ENCODE peak calls at places on chromosomes 6 and 20, in nine cellular contexts. One of them, this sample, is unnamed.

GRCh38 chr6:156949376-156949775 is 172.2 kb downstream of the ARID1B start:
- DNase-seq in dorsolateral prefrontal cortex: no peak
- DNase-seq in psoas muscle: no peak
- DNase-seq in fibroblast of pulmonary artery: peak
- DNase-seq in cardiac fibroblast: peak
- DNase-seq in mammary epithelial cell: peak
- DNase-seq in transverse colon: no peak
- DNase-seq in ovary: no peak
- DNase-seq in PC-9: peak
- DNase-seq in this sample: peak

GRCh38 chr6:26285143-26286134 is 79.6 kb upstream of the BTN3A2 start:
- DNase-seq in PC-9: peak
- DNase-seq in transverse colon: peak
- DNase-seq in cardiac fibroblast: peak
- DNase-seq in ovary: peak
- DNase-seq in dorsolateral prefrontal cortex: peak
- DNase-seq in fibroblast of pulmonary artery: peak
- DNase-seq in mammary epithelial cell: peak
- DNase-seq in psoas muscle: peak
- DNase-seq in this sample: peak

GRCh38 chr6:44234101-44235090 is 11.0 kb downstream of the SLC29A1 start:
- DNase-seq in dorsolateral prefrontal cortex: peak
- DNase-seq in mammary epithelial cell: peak
- DNase-seq in PC-9: peak
- DNase-seq in cardiac fibroblast: peak
- DNase-seq in fibroblast of pulmonary artery: peak
- DNase-seq in psoas muscle: peak
- DNase-seq in ovary: peak
- DNase-seq in transverse colon: peak
- DNase-seq in this sample: peak

GRCh38 chr6:160348209-160348551 is at the start of gene SLC22A3:
- DNase-seq in transverse colon: peak
- DNase-seq in mammary epithelial cell: no peak
- DNase-seq in psoas muscle: peak
- DNase-seq in PC-9: no peak
- DNase-seq in fibroblast of pulmonary artery: no peak
- DNase-seq in cardiac fibroblast: no peak
- DNase-seq in dorsolateral prefrontal cortex: no peak
- DNase-seq in ovary: peak
- DNase-seq in this sample: no peak

GRCh38 chr6:187252-187840 is 104.9 kb upstream of the DUSP22 start:
- DNase-seq in transverse colon: no peak
- DNase-seq in cardiac fibroblast: peak
- DNase-seq in PC-9: no peak
- DNase-seq in mammary epithelial cell: no peak
- DNase-seq in ovary: no peak
- DNase-seq in psoas muscle: no peak
- DNase-seq in fibroblast of pulmonary artery: no peak
- DNase-seq in dorsolateral prefrontal cortex: no peak
- DNase-seq in this sample: no peak

GRCh38 chr6:112205521-112206458 is 48.6 kb downstream of the LAMA4 start:
- DNase-seq in PC-9: peak
- DNase-seq in ovary: no peak
- DNase-seq in cardiac fibroblast: peak
- DNase-seq in mammary epithelial cell: peak
- DNase-seq in dorsolateral prefrontal cortex: no peak
- DNase-seq in psoas muscle: no peak
- DNase-seq in transverse colon: no peak
- DNase-seq in fibroblast of pulmonary artery: peak
- DNase-seq in this sample: peak

GRCh38 chr6:130872250-130873095 is 45.3 kb downstream of the SMLR1 start:
- DNase-seq in fibroblast of pulmonary artery: peak
- DNase-seq in ovary: peak
- DNase-seq in dorsolateral prefrontal cortex: peak
- DNase-seq in transverse colon: peak
- DNase-seq in psoas muscle: peak
- DNase-seq in PC-9: peak
- DNase-seq in cardiac fibroblast: peak
- DNase-seq in mammary epithelial cell: peak
- DNase-seq in this sample: peak

GRCh38 chr20:41072919-41073318 is 44.3 kb downstream of the TOP1 start:
- DNase-seq in transverse colon: no peak
- DNase-seq in ovary: no peak
- DNase-seq in psoas muscle: no peak
- DNase-seq in mammary epithelial cell: no peak
- DNase-seq in cardiac fibroblast: no peak
- DNase-seq in PC-9: no peak
- DNase-seq in dorsolateral prefrontal cortex: no peak
- DNase-seq in fibroblast of pulmonary artery: no peak
- DNase-seq in this sample: no peak

GRCh38 chr20:56360133-56360898 is 1.5 kb downstream of the FAM210B start:
- DNase-seq in mammary epithelial cell: no peak
- DNase-seq in dorsolateral prefrontal cortex: no peak
- DNase-seq in fibroblast of pulmonary artery: no peak
- DNase-seq in ovary: peak
- DNase-seq in cardiac fibroblast: no peak
- DNase-seq in transverse colon: no peak
- DNase-seq in PC-9: no peak
- DNase-seq in psoas muscle: no peak
- DNase-seq in this sample: no peak

GRCh38 chr6:170583736-170584180 is 679 bp downstream of the PDCD2 start:
- DNase-seq in PC-9: no peak
- DNase-seq in transverse colon: no peak
- DNase-seq in ovary: no peak
- DNase-seq in psoas muscle: no peak
- DNase-seq in mammary epithelial cell: no peak
- DNase-seq in dorsolateral prefrontal cortex: no peak
- DNase-seq in fibroblast of pulmonary artery: peak
- DNase-seq in cardiac fibroblast: no peak
- DNase-seq in this sample: no peak

GRCh38 chr6:4664117-4664626 is 112.0 kb upstream of the CDYL start:
- DNase-seq in dorsolateral prefrontal cortex: no peak
- DNase-seq in PC-9: no peak
- DNase-seq in mammary epithelial cell: no peak
- DNase-seq in transverse colon: peak
- DNase-seq in psoas muscle: peak
- DNase-seq in ovary: peak
- DNase-seq in cardiac fibroblast: peak
- DNase-seq in fibroblast of pulmonary artery: peak
- DNase-seq in this sample: peak

GRCh38 chr6:67210450-67210849 is 1424.6 kb upstream of the ADGRB3 start:
- DNase-seq in ovary: no peak
- DNase-seq in dorsolateral prefrontal cortex: no peak
- DNase-seq in transverse colon: no peak
- DNase-seq in mammary epithelial cell: no peak
- DNase-seq in psoas muscle: no peak
- DNase-seq in PC-9: no peak
- DNase-seq in cardiac fibroblast: peak
- DNase-seq in fibroblast of pulmonary artery: peak
- DNase-seq in this sample: peak

DNA sequence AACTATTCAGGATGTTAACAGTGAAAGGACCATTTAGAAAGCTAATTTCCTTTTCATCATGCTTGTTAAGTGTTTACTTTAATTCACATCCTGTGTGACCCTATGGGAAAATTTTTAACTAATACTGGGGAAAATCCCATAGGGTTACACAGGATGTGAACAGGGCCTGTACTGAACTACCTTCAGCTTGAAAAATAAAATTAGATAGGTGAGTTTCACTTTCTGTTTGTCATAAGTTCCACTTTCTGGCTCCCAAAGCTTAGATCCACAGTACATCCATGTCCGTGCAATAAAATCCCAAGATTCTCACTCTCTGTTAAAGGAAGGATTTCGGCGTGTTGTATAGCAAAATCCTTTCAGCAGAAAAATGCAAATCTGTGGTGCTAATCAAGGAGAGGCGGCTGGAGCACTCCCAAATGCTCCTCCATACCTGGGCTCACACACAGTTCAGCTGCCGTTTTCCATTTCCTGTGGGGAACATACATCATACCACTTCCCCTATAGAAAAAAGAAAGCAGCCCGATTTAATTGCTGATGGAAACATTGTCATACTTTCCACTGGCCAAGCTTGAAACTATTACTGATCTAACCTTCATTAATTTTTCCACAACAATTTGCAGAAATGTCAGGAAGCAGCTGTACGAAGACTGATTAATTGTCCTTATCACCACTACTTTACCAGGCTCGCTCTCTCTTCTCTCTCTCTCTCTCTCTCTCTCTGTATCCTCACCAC is 125.2 kb downstream of the HIVEP2 start:
- DNase-seq in cardiac fibroblast: peak
- DNase-seq in fibroblast of pulmonary artery: peak
- DNase-seq in transverse colon: no peak
- DNase-seq in psoas muscle: no peak
- DNase-seq in PC-9: no peak
- DNase-seq in mammary epithelial cell: peak
- DNase-seq in dorsolateral prefrontal cortex: no peak
- DNase-seq in ovary: no peak
- DNase-seq in this sample: no peak
- H3K4me3 ChIP-seq in cardiac fibroblast: peak
- H3K4me3 ChIP-seq in fibroblast of pulmonary artery: peak
- H3K4me3 ChIP-seq in transverse colon: peak
- H3K4me3 ChIP-seq in psoas muscle: peak
- H3K4me3 ChIP-seq in PC-9: peak
- H3K4me3 ChIP-seq in mammary epithelial cell: peak
- H3K4me3 ChIP-seq in dorsolateral prefrontal cortex: no peak
- H3K4me3 ChIP-seq in ovary: peak
- H3K4me3 ChIP-seq in this sample: no peak

GRCh38 chr6:18990313-18990978 is 603.3 kb downstream of the RNF144B start:
- DNase-seq in psoas muscle: peak
- DNase-seq in ovary: peak
- DNase-seq in fibroblast of pulmonary artery: peak
- DNase-seq in cardiac fibroblast: peak
- DNase-seq in dorsolateral prefrontal cortex: peak
- DNase-seq in transverse colon: peak
- DNase-seq in mammary epithelial cell: peak
- DNase-seq in PC-9: no peak
- DNase-seq in this sample: no peak
- TF ChIP-seq CTCF in psoas muscle: peak
- TF ChIP-seq CTCF in ovary: no peak
- TF ChIP-seq CTCF in fibroblast of pulmonary artery: peak
- TF ChIP-seq CTCF in cardiac fibroblast: peak
- TF ChIP-seq CTCF in dorsolateral prefrontal cortex: peak
- TF ChIP-seq CTCF in transverse colon: peak
- TF ChIP-seq CTCF in mammary epithelial cell: peak
- TF ChIP-seq CTCF in PC-9: no peak
- TF ChIP-seq CTCF in this sample: peak

DNA sequence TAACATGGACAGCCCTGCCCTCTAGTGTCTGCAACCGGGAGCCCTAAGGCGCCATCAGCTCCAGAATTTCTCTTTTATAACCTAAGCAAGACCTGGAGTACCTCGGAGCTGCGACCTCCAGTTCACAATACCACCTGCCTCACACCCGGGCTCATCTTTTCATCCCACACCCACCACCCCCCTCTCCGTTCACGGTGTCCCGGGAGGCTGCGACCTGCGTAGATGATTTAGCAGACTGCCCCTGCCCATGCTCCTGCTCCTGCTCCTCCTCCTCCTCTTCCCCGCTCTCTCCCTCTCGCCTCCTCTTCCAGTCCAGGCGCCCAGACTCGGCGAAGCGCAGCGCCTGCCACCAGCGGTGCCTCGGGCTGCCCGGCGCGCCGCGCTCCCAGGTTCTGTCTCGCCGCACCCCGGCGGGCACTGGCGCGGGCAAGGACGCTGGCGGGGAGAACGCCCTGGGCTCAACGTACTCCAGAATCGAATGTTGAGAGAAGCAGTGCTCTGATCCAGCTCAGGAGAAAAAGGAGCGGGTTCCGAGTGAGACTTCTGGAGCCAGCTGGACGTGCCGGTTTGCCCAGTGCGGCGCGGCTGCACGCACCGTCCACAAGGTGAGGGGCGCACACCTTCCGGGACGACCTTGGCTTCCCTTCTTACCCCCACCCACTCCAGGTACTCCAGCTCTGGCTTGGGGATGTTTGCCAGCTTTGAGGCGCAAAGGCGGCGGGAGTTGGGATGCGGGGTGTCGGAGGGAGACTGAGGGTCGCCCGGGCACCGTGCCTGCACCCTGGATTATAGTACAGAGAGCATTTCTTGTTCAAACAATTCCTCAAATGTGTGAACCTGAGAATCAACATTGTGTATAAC is at the start of gene HTR1E:
- DNase-seq in PC-9: peak
- DNase-seq in ovary: peak
- DNase-seq in transverse colon: no peak
- DNase-seq in mammary epithelial cell: peak
- DNase-seq in cardiac fibroblast: peak
- DNase-seq in dorsolateral prefrontal cortex: peak
- DNase-seq in psoas muscle: no peak
- DNase-seq in fibroblast of pulmonary artery: peak
- DNase-seq in this sample: no peak
- H3K4me3 ChIP-seq in PC-9: no peak
- H3K4me3 ChIP-seq in ovary: peak
- H3K4me3 ChIP-seq in transverse colon: peak
- H3K4me3 ChIP-seq in mammary epithelial cell: peak
- H3K4me3 ChIP-seq in cardiac fibroblast: peak
- H3K4me3 ChIP-seq in dorsolateral prefrontal cortex: peak
- H3K4me3 ChIP-seq in psoas muscle: peak
- H3K4me3 ChIP-seq in fibroblast of pulmonary artery: peak
- H3K4me3 ChIP-seq in this sample: peak

DNA sequence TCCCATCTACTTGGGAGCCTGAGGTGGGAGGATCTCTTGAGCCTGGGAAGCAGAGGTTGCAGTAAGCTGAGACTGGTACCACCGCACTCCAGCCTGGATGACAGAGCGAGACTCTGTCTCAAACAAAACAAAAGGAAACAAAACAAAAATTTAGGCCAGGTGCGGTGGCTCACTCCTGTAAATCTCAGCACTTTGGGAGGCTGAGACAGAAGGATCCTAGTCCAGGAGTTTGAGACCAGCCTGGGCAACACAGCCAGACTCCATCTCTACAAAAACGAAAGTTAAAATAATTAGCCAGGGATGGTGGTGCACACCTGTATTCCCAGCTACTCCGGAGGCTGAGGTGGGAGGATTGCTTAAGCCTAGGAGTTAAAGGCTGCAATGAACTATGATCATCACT is 183.2 kb upstream of the ZNF217 start:
- DNase-seq in psoas muscle: no peak
- DNase-seq in dorsolateral prefrontal cortex: no peak
- DNase-seq in PC-9: no peak
- DNase-seq in cardiac fibroblast: no peak
- DNase-seq in transverse colon: no peak
- DNase-seq in ovary: no peak
- DNase-seq in mammary epithelial cell: no peak
- DNase-seq in fibroblast of pulmonary artery: no peak
- DNase-seq in this sample: no peak
- TF ChIP-seq CTCF in psoas muscle: no peak
- TF ChIP-seq CTCF in dorsolateral prefrontal cortex: no peak
- TF ChIP-seq CTCF in PC-9: no peak
- TF ChIP-seq CTCF in cardiac fibroblast: no peak
- TF ChIP-seq CTCF in transverse colon: no peak
- TF ChIP-seq CTCF in ovary: no peak
- TF ChIP-seq CTCF in mammary epithelial cell: no peak
- TF ChIP-seq CTCF in fibroblast of pulmonary artery: no peak
- TF ChIP-seq CTCF in this sample: no peak

GRCh38 chr20:49567421-49568256 is at the start of gene PTGIS:
- DNase-seq in cardiac fibroblast: peak
- DNase-seq in dorsolateral prefrontal cortex: no peak
- DNase-seq in PC-9: no peak
- DNase-seq in transverse colon: no peak
- DNase-seq in fibroblast of pulmonary artery: no peak
- DNase-seq in mammary epithelial cell: no peak
- DNase-seq in psoas muscle: peak
- DNase-seq in ovary: peak
- DNase-seq in this sample: no peak
- H3K4me3 ChIP-seq in cardiac fibroblast: peak
- H3K4me3 ChIP-seq in dorsolateral prefrontal cortex: peak
- H3K4me3 ChIP-seq in PC-9: peak
- H3K4me3 ChIP-seq in transverse colon: peak
- H3K4me3 ChIP-seq in fibroblast of pulmonary artery: peak
- H3K4me3 ChIP-seq in mammary epithelial cell: no peak
- H3K4me3 ChIP-seq in psoas muscle: peak
- H3K4me3 ChIP-seq in ovary: peak
- H3K4me3 ChIP-seq in this sample: peak